ENCODE peak calls at places on chromosomes 3 and 15, in five cellular contexts. Y is heart left ventricle, D is breast epithelium, K is body of pancreas, T is sigmoid colon. M is an unnamed sample.

GRCh38 chr3:42702066-42702951 is at the start of gene HHATL:
- DNase-seq in Y (peak; percentile 89), D (no peak), K (no peak), T (no peak), M (peak; percentile 86)

GRCh38 chr15:39304201-39304841 is 276.6 kb upstream of the THBS1 start:
- DNase-seq in Y (no peak), D (no peak), K (no peak), T (no peak), M (no peak)

GRCh38 chr3:11560746-11561145 is 83.0 kb downstream of the VGLL4 start:
- DNase-seq in Y (no peak), D (no peak), K (no peak), T (no peak), M (no peak)

GRCh38 chr15:95556866-95557225 is 773.7 kb upstream of the NR2F2 start:
- DNase-seq in Y (no peak), D (no peak), K (no peak), T (no peak), M (no peak)

GRCh38 chr3:173663664-173664063 is 266.1 kb downstream of the NLGN1 start:
- DNase-seq in Y (no peak), D (no peak), K (no peak), T (no peak), M (no peak)

GRCh38 chr15:52069559-52069958 is 43.0 kb downstream of the BCL2L10 start:
- DNase-seq in Y (no peak), D (no peak), K (peak; percentile 35), T (no peak), M (no peak)

GRCh38 chr3:15861163-15861562 is 63.4 kb upstream of the ANKRD28 start:
- DNase-seq in Y (no peak), D (no peak), K (no peak), T (no peak), M (no peak)

GRCh38 chr3:46539443-46540005 is 26.6 kb downstream of the LRRC2 start:
- DNase-seq in Y (no peak), D (no peak), K (no peak), T (no peak), M (peak; percentile 48)

GRCh38 chr15:39554746-39555387 is 26.0 kb upstream of the THBS1 start:
- DNase-seq in Y (no peak), D (no peak), K (no peak), T (no peak), M (no peak)

GRCh38 chr15:75149911-75150709 is 51.6 kb upstream of the C15orf39 start:
- DNase-seq in Y (no peak), D (no peak), K (no peak), T (no peak), M (peak; percentile 44)

GRCh38 chr3:146390967-146391366 is 78.4 kb downstream of the PLSCR2 start:
- DNase-seq in Y (no peak), D (no peak), K (peak; percentile 57), T (no peak), M (no peak)

GRCh38 chr15:58932791-58933310 is 628 bp downstream of the SLTM start:
- DNase-seq in Y (no peak), D (no peak), K (peak; percentile 50), T (peak; percentile 73), M (no peak)

GRCh38 chr3:154758109-154758868 is 321.8 kb upstream of the MME start:
- DNase-seq in Y (no peak), D (no peak), K (no peak), T (no peak), M (no peak)
- TF ChIP-seq CTCF in Y (peak; percentile 9), D (peak; percentile 28), K (peak; percentile 40), T (peak; percentile 6), M (no peak)

GRCh38 chr3:23648965-23649328 is 156.8 kb upstream of the UBE2E1 start:
- DNase-seq in Y (no peak), D (no peak), K (peak; percentile 61), T (no peak), M (no peak)

GRCh38 chr3:23649502-23649901 is 156.3 kb upstream of the UBE2E1 start:
- DNase-seq in Y (no peak), D (no peak), K (no peak), T (no peak), M (no peak)

GRCh38 chr3:23647706-23648258 is 158.0 kb upstream of the UBE2E1 start:
- DNase-seq in Y (no peak), D (no peak), K (no peak), T (no peak), M (no peak)

GRCh38 chr3:23648326-23648964 is 157.3 kb upstream of the UBE2E1 start:
- DNase-seq in Y (no peak), D (no peak), K (no peak), T (no peak), M (no peak)

GRCh38 chr3:23650371-23651140 is 155.2 kb upstream of the UBE2E1 start:
- DNase-seq in Y (no peak), D (no peak), K (no peak), T (no peak), M (no peak)
- TF ChIP-seq POLR2A in Y (no peak), D (no peak), K (no peak), T (no peak), M (no peak)

DNA sequence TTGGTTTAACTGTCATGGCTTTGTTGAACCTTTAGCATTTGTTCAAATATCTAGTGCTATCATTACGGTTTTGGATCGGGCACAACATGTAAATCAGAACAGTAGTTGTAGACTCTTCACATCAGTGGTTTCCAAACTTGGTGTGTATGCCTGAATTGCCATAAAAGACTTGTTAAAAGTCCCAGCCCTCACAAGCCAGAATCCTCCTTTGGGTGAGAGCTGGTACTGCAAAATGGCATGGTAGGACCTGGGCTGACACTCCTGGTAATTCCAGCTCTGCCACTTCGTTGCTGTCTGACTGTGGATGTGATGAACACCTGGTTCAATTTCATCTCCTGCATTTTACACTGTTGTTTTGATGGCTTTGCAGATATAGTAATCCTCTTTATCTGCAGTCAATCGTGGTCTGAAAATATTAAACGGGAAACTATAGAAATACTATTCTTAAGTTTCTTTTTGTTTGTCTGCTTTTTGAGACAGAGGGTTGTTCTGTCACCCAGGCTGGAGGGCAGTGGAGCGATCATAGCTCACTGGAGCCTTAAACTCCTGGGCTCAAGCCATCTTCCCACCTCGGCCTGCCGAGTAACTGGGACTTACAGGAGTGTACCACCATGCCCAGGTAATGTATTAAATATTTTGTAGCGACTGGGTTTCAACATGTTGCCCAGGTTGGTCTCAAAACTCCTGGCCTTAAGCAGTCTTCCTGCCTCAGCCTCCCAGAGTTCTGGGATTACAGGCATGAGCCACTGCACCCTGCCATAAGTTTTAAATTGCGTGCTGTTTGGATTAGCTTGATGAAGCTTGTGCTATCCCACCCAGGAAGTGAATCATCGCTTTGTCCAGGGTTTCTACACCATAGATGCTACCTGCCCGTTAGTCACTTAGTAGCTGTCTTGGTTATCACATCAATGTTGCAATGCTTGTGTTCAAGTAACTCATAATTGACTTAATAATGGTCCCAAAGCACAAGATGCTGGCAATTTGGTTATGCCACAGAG is 61.6 kb downstream of the RAB7A start:
- DNase-seq in Y (no peak), D (no peak), K (no peak), T (no peak), M (no peak)
- TF ChIP-seq CTCF in Y (peak; percentile 18), D (peak; percentile 29), K (no peak), T (peak; percentile 15), M (no peak)

GRCh38 chr3:69079269-69080159 is 651 bp downstream of the UBA3 start:
- DNase-seq in Y (peak; percentile 38), D (no peak), K (no peak), T (no peak), M (no peak)
- TF ChIP-seq POLR2A in Y (no peak), D (no peak), K (no peak), T (no peak), M (no peak)

M was measured in lower leg skin.